ENCODE peak calls at places on chromosome 1, in seven cellular contexts. A is A549, U is cardiac fibroblast, Q is uterus, V is OCI-LY7, F is AG10803, Z is psoas muscle. Y is an unnamed sample.

GRCh38 chr1:72140222-72140621 is 142.1 kb downstream of the NEGR1 start:
- DNase-seq in U (no peak), F (no peak), Z (no peak), A (no peak), V (no peak), Q (no peak), Y (no peak)

GRCh38 chr1:173669491-173669941 is at the start of gene ANKRD45:
- DNase-seq in F (peak), U (peak), Q (peak), V (no peak), Z (no peak), A (peak), Y (peak)

GRCh38 chr1:61743716-61744620 is 1.7 kb downstream of the PATJ start:
- DNase-seq in V (no peak), U (no peak), Z (no peak), A (no peak), Q (no peak), F (no peak), Y (no peak)

GRCh38 chr1:154219511-154219910 is 1.2 kb upstream of the UBAP2L start:
- DNase-seq in U (peak), Q (no peak), V (peak), A (no peak), F (no peak), Z (no peak), Y (no peak)

GRCh38 chr1:241560511-241561187 is 28.5 kb downstream of the KMO start:
- DNase-seq in Z (no peak), A (no peak), Q (no peak), F (no peak), U (no peak), V (no peak), Y (no peak)

GRCh38 chr1:168428063-168428731 is 115.6 kb downstream of the XCL2 start:
- DNase-seq in Q (peak), Z (peak), U (peak), F (peak), V (no peak), A (no peak), Y (no peak)

GRCh38 chr1:67484492-67484891 is 54.3 kb upstream of the SERBP1 start:
- DNase-seq in Q (no peak), U (peak), V (no peak), A (no peak), F (no peak), Z (no peak), Y (no peak)

GRCh38 chr1:215970406-215970805 is 403.3 kb downstream of the KCTD3 start:
- DNase-seq in F (peak), A (no peak), Q (no peak), U (peak), Z (no peak), V (no peak), Y (no peak)

GRCh38 chr1:61569212-61569621 is 155.7 kb downstream of the TM2D1 start:
- DNase-seq in Z (no peak), U (no peak), Q (no peak), A (no peak), F (no peak), V (no peak), Y (no peak)

GRCh38 chr1:2556277-2557145 is at the start of gene TNFRSF14:
- DNase-seq in F (peak), Q (peak), V (peak), Z (peak), A (no peak), U (peak), Y (peak)

GRCh38 chr1:208254862-208255261 is 10.7 kb upstream of the PLXNA2 start:
- DNase-seq in Q (no peak), F (peak), V (no peak), U (peak), Z (no peak), A (no peak), Y (no peak)

DNA sequence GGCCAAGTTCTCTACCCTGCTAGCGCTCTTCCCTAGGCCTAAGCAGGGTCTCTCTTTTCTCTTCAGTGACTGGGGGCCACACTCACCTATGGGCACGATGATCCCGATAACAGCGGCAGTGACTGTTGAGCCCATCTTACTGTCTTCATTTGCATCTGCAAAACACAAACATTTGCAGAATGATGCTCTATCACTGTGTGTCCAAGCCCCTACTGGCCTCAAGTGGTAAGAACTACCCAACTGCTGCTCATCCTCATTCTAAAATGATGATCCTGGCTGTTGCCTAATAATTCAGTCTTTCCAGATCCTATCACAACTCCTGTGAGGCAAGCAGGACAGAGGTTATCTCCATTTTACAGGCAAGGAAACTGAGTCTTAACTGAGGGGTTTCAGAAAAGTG is 16.7 kb upstream of the MAGOH start:
- DNase-seq in U (no peak), V (no peak), Z (no peak), F (no peak), A (no peak), Q (no peak), Y (no peak)
- TF ChIP-seq CTCF in U (no peak), V (peak), Z (no peak), F (no peak), A (no peak), Q (no peak), Y (no peak)

GRCh38 chr1:230798491-230798890 is 51.3 kb downstream of the CAPN9 start:
- DNase-seq in Z (no peak), V (no peak), A (no peak), Q (no peak), F (no peak), U (no peak), Y (no peak)

GRCh38 chr1:230797376-230798186 is 50.4 kb downstream of the CAPN9 start:
- DNase-seq in Z (peak), Q (peak), F (peak), A (peak), V (peak), U (peak), Y (no peak)

GRCh38 chr1:230800891-230801290 is 53.7 kb downstream of the CAPN9 start:
- DNase-seq in A (no peak), Q (no peak), V (no peak), U (no peak), Z (no peak), F (no peak), Y (no peak)

GRCh38 chr1:230796626-230797025 is 49.4 kb downstream of the CAPN9 start:
- DNase-seq in F (no peak), U (no peak), Q (no peak), Z (no peak), V (no peak), A (no peak), Y (no peak)

GRCh38 chr1:230798187-230798484 is 50.9 kb downstream of the CAPN9 start:
- DNase-seq in A (no peak), U (no peak), V (no peak), Z (no peak), Q (no peak), F (no peak), Y (no peak)
- TF ChIP-seq CTCF in A (peak), U (no peak), V (peak), Z (no peak), Q (no peak), F (no peak), Y (no peak)

DNA sequence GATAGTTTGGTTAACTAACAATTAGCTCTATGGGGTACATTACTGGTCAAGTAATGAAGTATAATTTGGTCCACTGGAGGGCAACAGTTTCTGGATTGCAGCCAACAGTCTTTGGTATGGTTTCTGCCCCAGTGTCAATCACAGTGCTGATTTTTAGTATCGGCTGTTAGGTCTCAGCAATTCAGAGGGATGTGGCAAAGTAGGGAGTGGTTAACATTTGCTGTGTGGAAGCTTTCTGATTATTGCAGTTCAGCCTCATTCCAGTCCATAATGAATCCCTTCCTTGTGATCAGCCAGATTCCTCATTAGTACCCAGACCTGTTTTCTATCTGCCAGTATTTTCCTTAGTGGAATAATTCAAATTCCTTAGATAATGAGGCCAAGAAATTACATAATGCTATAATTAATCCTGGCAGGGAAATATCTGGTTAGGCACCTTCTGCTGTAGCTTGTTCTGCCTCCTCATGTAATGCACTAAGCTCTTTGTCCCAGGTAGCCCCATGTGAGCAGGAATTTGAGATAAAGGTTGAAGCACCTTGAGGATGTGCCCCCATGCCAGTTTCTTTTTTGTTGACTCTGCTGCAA is 14.0 kb downstream of the F3 start:
- DNase-seq in U (peak), Q (no peak), F (peak), A (no peak), Z (no peak), V (no peak), Y (peak)
- TF ChIP-seq CTCF in U (no peak), Q (peak), F (peak), A (no peak), Z (no peak), V (no peak), Y (no peak)

GRCh38 chr1:182789138-182790076 is at the start of gene NPL:
- DNase-seq in U (peak), Q (peak), V (peak), F (peak), A (peak), Z (peak), Y (peak)
- TF ChIP-seq CTCF in U (no peak), Q (peak), V (no peak), F (no peak), A (no peak), Z (no peak), Y (no peak)

GRCh38 chr1:185720633-185721272 is 13.4 kb upstream of the HMCN1 start:
- DNase-seq in Z (no peak), U (peak), V (peak), Q (no peak), F (peak), A (no peak), Y (no peak)
- TF ChIP-seq CTCF in Z (peak), U (peak), V (peak), Q (peak), F (peak), A (peak), Y (peak)

GRCh38 chr1:232906441-232906840 is 44.0 kb upstream of the NTPCR start:
- DNase-seq in F (no peak), U (no peak), Z (no peak), V (no peak), A (no peak), Q (no peak), Y (no peak)
- TF ChIP-seq CTCF in F (no peak), U (no peak), Z (no peak), V (no peak), A (no peak), Q (no peak), Y (no peak)

DNA sequence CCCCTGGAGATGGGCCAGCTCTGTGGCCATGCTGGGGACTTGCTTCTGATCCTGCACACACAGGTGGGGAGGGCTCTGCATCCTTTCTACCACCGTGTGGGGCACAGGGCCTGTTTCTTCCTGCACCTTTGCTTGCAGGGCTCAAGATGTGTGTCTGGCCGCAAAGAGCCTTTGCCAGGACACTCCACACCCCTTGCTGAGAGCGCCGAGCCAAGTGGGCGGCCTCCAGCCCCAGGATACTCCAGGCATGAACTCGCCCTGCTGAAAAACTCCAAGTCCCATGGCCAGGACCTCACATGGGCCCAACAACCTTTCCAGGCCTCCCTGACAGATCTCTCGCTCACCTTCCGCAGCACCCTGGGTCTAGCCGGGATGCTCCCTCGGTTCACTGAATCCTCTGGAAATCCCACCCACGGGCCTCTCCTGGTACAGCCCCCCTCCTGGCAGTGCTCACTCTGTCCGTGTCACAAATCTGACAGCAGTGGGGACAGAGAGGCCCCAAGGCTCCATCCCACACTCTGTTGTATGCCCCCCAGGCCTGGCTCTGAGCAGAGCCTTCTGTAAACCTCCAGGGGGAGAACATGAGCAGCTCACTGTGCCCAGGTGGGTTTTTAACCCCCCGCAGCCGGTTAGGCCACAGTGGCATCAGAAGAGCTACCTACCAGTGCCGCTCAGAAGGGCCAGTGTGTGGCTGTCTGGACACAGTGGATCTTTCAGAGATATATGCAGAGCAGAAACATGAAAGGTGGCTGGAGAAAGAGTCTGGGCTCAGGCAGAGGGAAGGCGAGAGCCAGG is 11.8 kb upstream of the GPR153 start:
- DNase-seq in Z (no peak), F (peak), Q (no peak), A (no peak), V (no peak), U (no peak), Y (no peak)
- TF ChIP-seq CTCF in Z (no peak), F (peak), Q (no peak), A (no peak), V (peak), U (no peak), Y (no peak)

DNA sequence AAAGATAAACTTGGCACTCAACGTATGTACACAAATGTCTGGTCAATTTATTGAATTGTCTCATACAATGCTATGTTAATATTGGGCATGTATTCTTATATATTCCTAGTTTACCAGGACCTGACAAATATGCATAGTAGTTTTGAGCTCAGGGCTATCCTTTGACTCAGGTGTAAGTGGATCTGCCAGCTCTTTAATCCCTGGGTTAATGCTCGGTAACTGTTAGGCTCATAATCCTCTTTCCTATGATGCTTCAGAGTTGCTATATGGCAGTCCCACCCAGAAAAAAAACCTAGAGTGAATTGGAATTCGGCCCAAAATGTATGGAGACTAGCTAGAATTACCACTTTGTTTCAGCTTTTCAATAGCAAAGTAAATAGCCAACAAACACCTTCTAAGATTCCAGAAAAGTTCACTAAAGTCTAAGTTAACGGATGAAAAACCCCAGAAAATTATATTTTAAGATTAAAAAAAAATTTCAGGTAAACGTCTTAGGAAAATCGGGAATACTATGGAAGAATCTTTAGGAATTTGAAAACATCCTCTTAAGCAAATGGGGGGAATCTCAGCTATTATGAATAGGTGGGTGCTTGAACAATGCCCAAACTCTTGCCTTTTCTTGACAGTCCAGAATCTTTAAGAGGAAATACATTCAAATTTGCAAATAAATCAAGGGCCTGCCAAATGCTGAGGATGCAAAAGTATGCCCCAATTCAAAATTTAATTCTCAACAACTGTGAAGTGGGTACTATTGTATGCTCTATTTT is 10.9 kb downstream of the H3-3A start:
- DNase-seq in V (no peak), U (no peak), F (no peak), A (no peak), Q (no peak), Z (no peak), Y (no peak)
- TF ChIP-seq CTCF in V (no peak), U (no peak), F (no peak), A (no peak), Q (no peak), Z (no peak), Y (no peak)

DNA sequence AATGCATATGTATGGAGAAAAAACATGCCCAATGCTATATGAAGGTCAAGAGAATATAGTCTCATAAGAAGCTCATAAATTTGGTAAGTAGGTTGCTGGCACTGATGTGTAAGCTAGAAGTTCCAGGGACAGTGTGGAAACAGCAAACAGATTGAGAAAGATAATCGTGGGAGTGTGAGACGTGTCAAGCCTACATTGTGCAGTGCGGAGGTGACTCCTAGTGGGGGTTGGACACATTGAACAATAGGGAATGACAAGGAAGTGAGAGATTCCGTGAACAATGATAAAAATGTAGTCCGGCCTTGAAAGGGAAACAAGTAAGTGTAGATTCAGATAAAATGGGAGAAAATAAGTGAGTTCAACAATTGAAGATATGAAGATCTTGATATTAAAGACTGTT is 788.4 kb upstream of the PRMT6 start:
- DNase-seq in Z (no peak), U (peak), F (no peak), Q (no peak), V (no peak), A (no peak), Y (no peak)
- TF ChIP-seq CTCF in Z (no peak), U (no peak), F (no peak), Q (no peak), V (peak), A (no peak), Y (no peak)

DNA sequence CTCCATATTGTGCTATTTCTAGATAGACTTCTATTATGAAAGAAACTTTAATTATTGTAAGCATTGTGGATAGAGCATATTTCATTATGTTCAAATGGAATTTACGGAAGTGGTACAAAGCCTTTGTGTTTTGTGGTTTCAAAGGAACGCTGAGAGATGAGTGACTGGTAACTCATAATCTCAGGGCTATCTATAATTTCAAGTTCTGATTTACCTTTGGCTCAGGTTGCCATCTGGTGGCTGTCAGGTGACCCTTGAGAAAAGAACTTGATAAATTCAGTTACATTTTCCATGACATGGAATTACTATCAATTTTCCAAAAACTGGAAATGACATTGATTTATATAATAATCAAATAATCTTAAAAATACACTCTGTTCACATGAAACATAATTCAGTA is 12.2 kb downstream of the NTNG1 start:
- DNase-seq in Z (no peak), U (no peak), Q (no peak), F (no peak), V (peak), A (no peak), Y (no peak)
- TF ChIP-seq CTCF in Z (no peak), U (no peak), Q (no peak), F (no peak), V (peak), A (no peak), Y (peak)